ENCODE peak calls at places on chromosomes 5 and 9, in seven cellular contexts. M is thyroid gland, I is lower leg skin, X is GM12864, P is astrocyte of the cerebellum, F is LNCaP clone FGC, Q is psoas muscle. J is an unnamed sample.

GRCh38 chr5:149397530-149397929 is 18.4 kb upstream of the IL17B start:
- DNase-seq in X (no peak), M (no peak), P (no peak), F (no peak), I (no peak), Q (no peak), J (no peak)

GRCh38 chr9:109225629-109226028 is 58.6 kb upstream of the FRRS1L start:
- DNase-seq in X (no peak), I (no peak), M (no peak), Q (no peak), P (no peak), F (no peak), J (no peak)

GRCh38 chr5:142109356-142110045 is 922 bp downstream of the NDFIP1 start:
- DNase-seq in P (no peak), F (no peak), Q (no peak), X (no peak), M (no peak), I (no peak), J (no peak)

GRCh38 chr9:137694962-137695875 is 76.4 kb downstream of the EHMT1 start:
- DNase-seq in I (no peak), Q (peak), F (no peak), X (no peak), M (peak), P (no peak), J (no peak)

GRCh38 chr9:111431684-111432083 is 52.5 kb downstream of the ECPAS start:
- DNase-seq in I (no peak), Q (no peak), P (no peak), X (no peak), M (no peak), F (no peak), J (no peak)

GRCh38 chr5:59745422-59745863 is 148.1 kb downstream of the PDE4D start:
- DNase-seq in P (peak), M (no peak), X (no peak), Q (peak), I (no peak), F (peak), J (no peak)

GRCh38 chr5:84301535-84301934 is 83.1 kb downstream of the EDIL3 start:
- DNase-seq in P (no peak), Q (no peak), F (no peak), M (no peak), I (no peak), X (no peak), J (no peak)

GRCh38 chr5:115096034-115096769 is 73.5 kb downstream of the TRIM36 start:
- DNase-seq in X (no peak), I (no peak), P (no peak), M (no peak), Q (no peak), F (no peak), J (no peak)

GRCh38 chr5:73218552-73219171 is 45.7 kb downstream of the TMEM174 start:
- DNase-seq in I (no peak), P (peak), X (no peak), Q (no peak), M (no peak), F (no peak), J (no peak)

GRCh38 chr9:33388110-33388994 is 14.0 kb downstream of the AQP7 start:
- DNase-seq in F (peak), P (no peak), Q (no peak), M (no peak), X (no peak), I (no peak), J (no peak)

GRCh38 chr9:93107151-93107824 is 11.3 kb downstream of the CARD19 start:
- DNase-seq in P (no peak), Q (no peak), X (no peak), I (peak), F (no peak), M (peak), J (no peak)

GRCh38 chr5:82603280-82603987 is 325.3 kb upstream of the RPS23 start:
- DNase-seq in F (no peak), I (no peak), Q (no peak), X (no peak), P (no peak), M (no peak), J (no peak)

GRCh38 chr9:129838707-129839259 is 3.5 kb downstream of the USP20 start:
- DNase-seq in M (no peak), F (no peak), P (no peak), Q (no peak), X (no peak), I (no peak), J (no peak)

GRCh38 chr9:214488-215448 is at the start of gene DOCK8:
- DNase-seq in I (peak), P (no peak), M (peak), F (no peak), X (peak), Q (peak), J (peak)

GRCh38 chr5:178462846-178463245 is 127.3 kb downstream of the COL23A1 start:
- DNase-seq in X (no peak), F (no peak), P (no peak), I (peak), Q (no peak), M (peak), J (no peak)

GRCh38 chr5:53262348-53262970 is 152.9 kb upstream of the MOCS2 start:
- DNase-seq in P (peak), F (no peak), X (no peak), Q (no peak), I (no peak), M (peak), J (no peak)

GRCh38 chr5:54669285-54669684 is 151.7 kb downstream of the SNX18 start:
- DNase-seq in F (no peak), X (no peak), Q (no peak), M (no peak), P (no peak), I (no peak), J (no peak)

GRCh38 chr5:178429156-178429468 is 161.1 kb downstream of the COL23A1 start:
- DNase-seq in F (no peak), P (no peak), I (no peak), Q (no peak), M (no peak), X (no peak), J (no peak)

GRCh38 chr5:96758621-96759020 is 49.1 kb downstream of the ERAP1 start:
- DNase-seq in I (no peak), P (no peak), X (no peak), Q (no peak), M (no peak), F (no peak), J (no peak)

GRCh38 chr9:99466787-99467186 is 244.7 kb downstream of the SEC61B start:
- DNase-seq in Q (no peak), I (no peak), M (no peak), F (no peak), P (no peak), X (no peak), J (no peak)

GRCh38 chr5:139392678-139393496 is 2.0 kb downstream of the PROB1 start:
- DNase-seq in P (no peak), M (peak), X (no peak), Q (peak), I (no peak), F (no peak), J (peak)

GRCh38 chr9:92759990-92760893 is 4.4 kb downstream of the BICD2 start:
- DNase-seq in X (no peak), F (peak), I (peak), Q (peak), M (peak), P (no peak), J (no peak)

GRCh38 chr5:139063664-139064054 is 134.5 kb downstream of the SIL1 start:
- DNase-seq in M (no peak), P (no peak), X (no peak), Q (no peak), I (no peak), F (no peak), J (no peak)

GRCh38 chr5:75279324-75279723 is 42.6 kb upstream of the ANKRD31 start:
- DNase-seq in X (no peak), I (no peak), P (no peak), Q (no peak), F (no peak), M (no peak), J (no peak)
- TF ChIP-seq CTCF in X (no peak), I (no peak), P (no peak), Q (no peak), F (peak), M (no peak), J (no peak)

GRCh38 chr9:128625391-128626145 is 31.1 kb downstream of the DYNC2I2 start:
- DNase-seq in M (no peak), P (no peak), I (no peak), X (no peak), F (no peak), Q (no peak), J (no peak)
- TF ChIP-seq CTCF in M (no peak), P (no peak), I (no peak), X (no peak), F (no peak), Q (no peak), J (no peak)

DNA sequence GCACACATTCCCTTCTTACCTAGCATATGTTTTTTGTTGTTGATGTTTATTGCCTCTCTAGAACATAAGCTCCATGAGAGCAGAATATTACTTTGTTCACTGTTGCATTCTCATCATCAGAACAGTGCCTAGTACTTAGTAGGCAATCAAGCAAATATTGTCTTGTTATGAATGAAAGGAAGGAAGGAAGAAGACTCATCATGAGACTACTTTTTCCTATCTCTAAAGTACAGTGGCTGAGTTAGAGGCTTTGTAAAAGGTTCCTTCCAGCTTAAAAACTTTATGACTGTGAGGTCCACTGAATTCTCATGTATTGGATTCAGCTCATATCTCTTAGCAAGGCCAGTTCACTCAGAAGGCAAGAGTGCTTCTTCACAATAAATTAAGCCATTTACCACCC is 171.8 kb upstream of the NR3C1 start:
- DNase-seq in M (no peak), X (no peak), P (no peak), F (no peak), I (no peak), Q (no peak), J (no peak)
- TF ChIP-seq CTCF in M (no peak), X (no peak), P (no peak), F (no peak), I (no peak), Q (no peak), J (no peak)

DNA sequence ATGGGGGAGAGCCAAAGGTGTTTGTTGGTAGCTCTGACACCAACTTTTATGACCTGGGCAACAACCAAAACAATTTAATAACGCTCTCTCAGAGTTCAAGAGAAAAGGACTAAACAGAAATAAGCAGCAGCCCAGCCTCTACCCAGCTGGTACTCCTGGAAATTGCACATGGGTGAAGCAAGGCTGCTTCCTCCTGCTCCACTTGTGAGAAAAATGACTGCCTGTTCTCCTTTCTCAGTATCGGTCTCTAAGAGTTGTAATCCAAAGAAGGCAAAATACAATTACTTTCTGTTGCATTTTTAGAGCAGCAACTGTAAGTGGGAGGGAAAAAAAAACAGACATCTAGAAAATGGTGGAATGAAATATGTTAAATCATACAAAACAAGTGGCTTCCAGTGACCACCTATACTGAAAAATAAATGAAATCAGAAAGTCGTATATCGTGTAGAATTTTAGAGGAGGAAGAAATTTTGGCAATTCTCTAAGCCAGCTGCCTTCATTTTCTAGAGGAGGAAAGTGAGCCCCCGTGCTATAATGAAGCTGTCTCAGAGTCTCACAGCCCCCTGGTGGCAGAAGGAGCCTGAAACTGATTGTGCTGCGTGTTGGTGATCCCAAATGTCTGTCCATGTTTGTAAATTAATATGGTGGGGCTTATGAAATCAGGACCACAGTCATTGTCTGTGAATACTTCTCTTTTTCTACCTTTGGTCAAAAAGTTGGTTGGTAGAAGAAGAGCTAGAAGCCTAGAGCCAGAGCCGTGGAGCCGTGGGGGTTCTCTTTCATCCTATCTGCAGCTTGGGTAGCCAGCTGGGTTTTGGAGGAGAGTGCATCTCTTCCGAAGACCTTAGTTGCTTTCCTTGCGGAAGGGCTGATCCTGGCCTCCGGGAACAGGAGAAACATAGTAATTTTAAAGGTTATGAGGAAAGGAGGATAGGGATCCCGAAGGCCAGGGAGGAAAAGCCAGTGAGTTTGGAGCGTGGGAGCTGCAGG is 139.9 kb downstream of the PIP5K1B start:
- DNase-seq in P (no peak), Q (peak), F (no peak), I (no peak), M (peak), X (no peak), J (peak)
- TF ChIP-seq CTCF in P (peak), Q (peak), F (peak), I (no peak), M (no peak), X (peak), J (peak)